ENCODE peak calls at places on chromosomes 4 and X, in five cellular contexts. N is OCI-LY7; D is NCI-H774; F is stimulated activated CD8-positive, alpha-beta memory T cell treated with anti-CD3 and anti-CD28 coated beads, Interleukin-4, amount 100 ng/mL, for 48 hours; C is progenitor cell of endocrine pancreas. P is an unnamed sample.

GRCh38 chrX:1336331-1337143 is at the start of gene IL3RA:
- DNase-seq in C (no peak), F (no peak), D (no peak), N (no peak), P (no peak)

GRCh38 chr4:22500831-22501714 is 14.8 kb downstream of the ADGRA3 start:
- DNase-seq in N (no peak), D (no peak), C (no peak), F (peak), P (peak)

GRCh38 chrX:112011376-112011775 is 71.2 kb downstream of the TRPC5 start:
- DNase-seq in F (no peak), C (no peak), D (no peak), N (no peak), P (no peak)

GRCh38 chr4:139786494-139787354 is 121.1 kb downstream of the MGST2 start:
- DNase-seq in C (no peak), F (no peak), D (no peak), N (no peak), P (no peak)

GRCh38 chr4:139655116-139655515 is 10.5 kb upstream of the MGST2 start:
- DNase-seq in D (no peak), N (peak), C (no peak), F (no peak), P (peak)

GRCh38 chrX:8067754-8068469 is 103.2 kb downstream of the VCX2 start:
- DNase-seq in F (no peak), C (no peak), D (no peak), N (no peak), P (peak)

GRCh38 chr4:100424376-100424775 is 93.4 kb downstream of the EMCN start:
- DNase-seq in F (no peak), C (no peak), D (no peak), N (no peak), P (no peak)

GRCh38 chrX:139204903-139205667 is 325.5 kb upstream of the F9 start:
- DNase-seq in F (peak), D (no peak), N (no peak), C (peak), P (no peak)

GRCh38 chr4:107164962-107165361 is 128.8 kb upstream of the DKK2 start:
- DNase-seq in N (no peak), D (no peak), F (no peak), C (no peak), P (no peak)

GRCh38 chr4:51894246-51894645 is 51.3 kb downstream of the DCUN1D4 start:
- DNase-seq in F (no peak), N (no peak), C (no peak), D (no peak), P (no peak)

GRCh38 chr4:80500593-80500992 is 165.1 kb downstream of the CFAP299 start:
- DNase-seq in C (no peak), D (no peak), F (no peak), N (peak), P (no peak)

GRCh38 chrX:18149454-18149853 is 71.2 kb downstream of the BEND2 start:
- DNase-seq in D (no peak), N (no peak), C (no peak), F (no peak), P (peak)

GRCh38 chrX:19811807-19812604 is 75.4 kb downstream of the SH3KBP1 start:
- DNase-seq in N (peak), C (no peak), F (no peak), D (no peak), P (no peak)

GRCh38 chr4:158016511-158016910 is 156.3 kb downstream of the GASK1B start:
- DNase-seq in C (no peak), N (no peak), D (no peak), F (no peak), P (no peak)

GRCh38 chrX:13126785-13127184 is 82.4 kb upstream of the FAM9C start:
- DNase-seq in D (no peak), F (no peak), N (no peak), C (no peak), P (no peak)

GRCh38 chrX:5876984-5877655 is 351.5 kb downstream of the NLGN4X start:
- DNase-seq in C (peak), N (peak), F (no peak), D (no peak), P (peak)

P was measured in RKO.